ENCODE peak calls at places on chromosomes 11 and 22, in ten cellular contexts. B is cardiac muscle cell, C is IMR-90, N is kidney epithelial cell, H is neuronal stem cell, O is lower lobe of right lung, Y is heart left ventricle, K is H1, X is tibial artery, S is adrenal gland. T is an unnamed sample.

GRCh38 chr11:18956630-18957029 is 17.4 kb upstream of the MRGPRX1 start:
- DNase-seq in B (no peak), C (no peak), N (no peak), H (no peak), O (no peak), Y (no peak), K (no peak), X (no peak), S (no peak), T (no peak)

GRCh38 chr11:134170177-134170908 is 53.4 kb downstream of the NCAPD3 start:
- DNase-seq in B (no peak), C (no peak), N (no peak), H (no peak), O (no peak), Y (no peak), K (no peak), X (no peak), S (no peak), T (no peak)

GRCh38 chr11:7319501-7319900 is 67.8 kb downstream of the SYT9 start:
- DNase-seq in B (no peak), C (no peak), N (no peak), H (no peak), O (no peak), Y (no peak), K (no peak), X (no peak), S (no peak), T (no peak)

GRCh38 chr11:16361108-16361869 is 4.9 kb upstream of the SOX6 start:
- DNase-seq in B (no peak), C (no peak), N (no peak), H (no peak), O (no peak), Y (no peak), K (no peak), X (no peak), S (no peak), T (no peak)

GRCh38 chr22:27422442-27422841 is 379.1 kb downstream of the MN1 start:
- DNase-seq in B (no peak), C (no peak), N (no peak), H (no peak), O (no peak), Y (no peak), K (no peak), X (no peak), S (no peak), T (peak; percentile 50)

GRCh38 chr22:48677621-48678020 is 1150.1 kb downstream of the BRD1 start:
- DNase-seq in B (no peak), C (no peak), N (no peak), H (no peak), O (no peak), Y (no peak), K (no peak), X (no peak), S (no peak), T (no peak)

GRCh38 chr22:30327864-30328345 is 1.2 kb upstream of the TBC1D10A start:
- DNase-seq in B (no peak), C (no peak), N (no peak), H (no peak), O (no peak), Y (no peak), K (no peak), X (no peak), S (no peak), T (no peak)

GRCh38 chr22:27761652-27762051 is 39.9 kb downstream of the MN1 start:
- DNase-seq in B (no peak), C (no peak), N (no peak), H (no peak), O (peak; percentile 36), Y (no peak), K (no peak), X (no peak), S (no peak), T (no peak)

GRCh38 chr11:95577716-95578460 is 211.7 kb downstream of the FAM76B start:
- DNase-seq in B (peak; percentile 52), C (peak; percentile 83), N (peak; percentile 63), H (no peak), O (no peak), Y (no peak), K (no peak), X (no peak), S (no peak), T (peak; percentile 33)

GRCh38 chr11:2314136-2314524 is 12.3 kb downstream of the TSPAN32 start:
- DNase-seq in B (no peak), C (no peak), N (no peak), H (no peak), O (peak; percentile 44), Y (peak; percentile 27), K (no peak), X (no peak), S (no peak), T (no peak)

GRCh38 chr11:117816151-117816741 is 8.3 kb downstream of the FXYD2 start:
- DNase-seq in B (peak; percentile 30), C (peak; percentile 30), N (no peak), H (peak; percentile 62), O (no peak), Y (peak; percentile 39), K (no peak), X (no peak), S (peak; percentile 98), T (no peak)

GRCh38 chr22:25064894-25065560 is 112.5 kb downstream of the KIAA1671 start:
- DNase-seq in B (peak; percentile 30), C (no peak), N (no peak), H (no peak), O (no peak), Y (peak; percentile 70), K (no peak), X (peak; percentile 44), S (peak; percentile 69), T (no peak)

GRCh38 chr22:19730662-19731360 is 7.5 kb downstream of the GP1BB start:
- DNase-seq in B (peak; percentile 84), C (peak; percentile 67), N (no peak), H (peak; percentile 79), O (peak; percentile 87), Y (peak; percentile 88), K (peak; percentile 97), X (peak; percentile 72), S (peak; percentile 74), T (no peak)

GRCh38 chr11:65716774-65717405 is 3.7 kb downstream of the RNASEH2C start:
- DNase-seq in B (no peak), C (no peak), N (no peak), H (no peak), O (no peak), Y (no peak), K (no peak), X (no peak), S (no peak), T (no peak)
- H3K36me3 ChIP-seq in B (peaks cover 32% of the 10 kb centered on the region), C (peaks cover 53% of the 10 kb centered on the region), N (peaks cover 16% of the 10 kb centered on the region), H (peaks cover 76% of the 10 kb centered on the region), O (peaks cover 68% of the 10 kb centered on the region), Y (peaks cover 67% of the 10 kb centered on the region), K (peaks cover 44% of the 10 kb centered on the region), X (peaks cover 64% of the 10 kb centered on the region), S (no peaks in the 10 kb centered on the region), T (peaks cover 35% of the 10 kb centered on the region)

DNA sequence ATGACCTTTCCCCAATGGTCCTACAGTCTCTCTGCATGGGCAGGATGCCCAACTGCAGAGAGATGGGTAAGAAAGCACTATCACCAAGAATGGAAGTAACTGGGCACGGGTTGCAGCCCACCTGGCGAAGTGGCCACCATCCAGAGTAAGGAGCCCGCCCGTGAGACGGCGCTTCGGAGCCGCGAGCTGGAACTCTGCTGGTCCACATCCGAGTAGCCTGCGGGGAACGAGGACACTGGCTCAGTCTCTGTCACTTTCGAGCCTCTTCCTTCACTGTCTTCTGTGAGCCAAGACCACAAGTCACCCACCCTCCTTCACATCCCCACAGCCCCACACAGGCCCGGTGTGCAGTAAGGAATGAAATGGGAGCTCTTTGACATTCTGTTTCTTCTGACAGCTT is 5.7 kb downstream of the SUN2 start:
- DNase-seq in B (no peak), C (no peak), N (no peak), H (no peak), O (no peak), Y (no peak), K (no peak), X (no peak), S (no peak), T (no peak)
- H3K36me3 ChIP-seq in B (peaks cover 36% of the 10 kb centered on the region), C (peaks cover 57% of the 10 kb centered on the region), N (peaks cover 7% of the 10 kb centered on the region), H (peaks cover 81% of the 10 kb centered on the region), O (peaks cover 87% of the 10 kb centered on the region), Y (peaks cover 84% of the 10 kb centered on the region), K (no peaks in the 10 kb centered on the region), X (peaks cover 79% of the 10 kb centered on the region), S (no peaks in the 10 kb centered on the region), T (peaks cover 30% of the 10 kb centered on the region)

DNA sequence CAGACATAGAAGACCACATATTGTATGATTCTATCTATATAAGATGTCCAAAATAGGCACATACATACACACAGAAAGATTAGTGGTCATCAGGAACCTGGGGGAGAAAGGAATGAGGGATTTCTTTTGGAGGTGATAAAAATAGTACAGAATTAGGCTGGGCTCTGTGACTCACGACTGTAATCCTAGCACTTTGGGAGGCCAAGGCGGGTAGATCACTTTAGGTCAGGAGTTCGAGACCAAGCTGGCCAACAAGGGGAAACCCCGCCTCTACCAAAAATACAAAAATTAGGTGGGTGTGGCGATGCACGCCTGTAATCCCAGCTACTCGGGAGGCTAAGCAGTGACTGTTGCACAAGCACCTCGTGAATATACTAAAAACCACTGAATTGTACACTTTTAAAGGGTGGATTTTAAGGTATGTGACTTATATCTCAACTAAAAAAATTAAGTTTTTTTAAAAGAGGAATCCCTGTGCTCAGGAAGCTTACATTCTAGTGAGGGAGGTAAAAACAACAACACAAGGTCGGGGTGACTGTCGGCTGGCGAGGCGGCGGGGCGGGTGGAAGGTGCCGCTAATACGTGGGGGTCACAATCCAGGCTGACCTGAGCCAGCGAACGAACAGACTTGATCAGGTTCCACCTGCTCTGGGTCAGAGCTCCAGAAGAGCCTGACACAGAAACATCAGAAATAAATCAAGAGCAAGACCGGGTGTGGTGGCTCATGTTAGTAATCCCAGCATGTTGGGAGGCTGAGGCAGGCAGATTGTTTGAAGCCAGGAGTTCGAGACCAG is 25.3 kb upstream of the TESMIN start:
- DNase-seq in B (no peak), C (no peak), N (no peak), H (no peak), O (no peak), Y (no peak), K (no peak), X (no peak), S (no peak), T (no peak)
- H3K36me3 ChIP-seq in B (no peaks in the 10 kb centered on the region), C (peaks cover 65% of the 10 kb centered on the region), N (no peaks in the 10 kb centered on the region), H (no peaks in the 10 kb centered on the region), O (peaks cover 100% of the 10 kb centered on the region), Y (peaks cover 98% of the 10 kb centered on the region), K (no peaks in the 10 kb centered on the region), X (peaks cover 99% of the 10 kb centered on the region), S (no peaks in the 10 kb centered on the region), T (peaks cover 12% of the 10 kb centered on the region)

GRCh38 chr11:44530413-44531115 is 34.9 kb upstream of the CD82 start:
- DNase-seq in B (peak; percentile 75), C (peak; percentile 19), N (no peak), H (no peak), O (no peak), Y (no peak), K (no peak), X (no peak), S (no peak), T (no peak)
- H3K36me3 ChIP-seq in B (no peaks in the 10 kb centered on the region), C (no peaks in the 10 kb centered on the region), N (no peaks in the 10 kb centered on the region), H (no peaks in the 10 kb centered on the region), O (no peaks in the 10 kb centered on the region), Y (no peaks in the 10 kb centered on the region), K (no peaks in the 10 kb centered on the region), X (no peaks in the 10 kb centered on the region), S (no peaks in the 10 kb centered on the region), T (no peaks in the 10 kb centered on the region)